ENCODE peak calls at places on chromosomes 3 and 15, in seven cellular contexts. B is body of pancreas, K is uterus, A is A549, Y is Peyer's patch, O is upper lobe of left lung, S is sigmoid colon. I is an unnamed sample.
A peak's percentile ranks its signal among the peaks of the same experiment; 100 is the strongest.

GRCh38 chr3:5264093-5264610 is 76.6 kb downstream of the EDEM1 start:
- DNase-seq in O (no peak), K (no peak), A (peak; percentile 11), S (no peak), B (no peak), Y (no peak), I (no peak)

GRCh38 chr3:162285252-162285651 is 788.6 kb downstream of the OTOL1 start:
- DNase-seq in S (no peak), A (no peak), K (no peak), B (no peak), O (no peak), Y (no peak), I (no peak)

GRCh38 chr3:134332344-134332743 is 41.9 kb downstream of the AMOTL2 start:
- DNase-seq in K (no peak), Y (no peak), O (no peak), S (no peak), B (no peak), A (peak; percentile 69), I (peak; percentile 44)

GRCh38 chr15:67691450-67691849 is 133.9 kb upstream of the SKOR1 start:
- DNase-seq in B (no peak), Y (no peak), A (no peak), O (no peak), K (no peak), S (no peak), I (no peak)

GRCh38 chr3:60086811-60087210 is 1037.0 kb upstream of the CFAP20DC start:
- DNase-seq in Y (no peak), B (no peak), K (no peak), S (no peak), A (no peak), O (no peak), I (no peak)

GRCh38 chr3:171684226-171684625 is 126.1 kb downstream of the PLD1 start:
- DNase-seq in O (no peak), S (no peak), Y (no peak), K (no peak), B (no peak), A (no peak), I (no peak)

GRCh38 chr3:71702131-71703024 is 22.8 kb downstream of the EIF4E3 start:
- DNase-seq in A (no peak), B (no peak), S (no peak), Y (no peak), O (no peak), K (no peak), I (no peak)

GRCh38 chr3:11551019-11551418 is 92.7 kb downstream of the VGLL4 start:
- DNase-seq in S (peak; percentile 49), A (no peak), K (no peak), B (no peak), O (no peak), Y (no peak), I (peak; percentile 81)

GRCh38 chr3:108820586-108820985 is 2.0 kb upstream of the TRAT1 start:
- DNase-seq in Y (no peak), B (no peak), K (no peak), S (no peak), O (no peak), A (no peak), I (no peak)

GRCh38 chr3:162141232-162141631 is 644.6 kb downstream of the OTOL1 start:
- DNase-seq in K (no peak), B (no peak), S (no peak), A (no peak), Y (no peak), O (no peak), I (no peak)

GRCh38 chr3:36890261-36890660 is 54.6 kb downstream of the TRANK1 start:
- DNase-seq in A (no peak), O (no peak), S (no peak), B (no peak), Y (no peak), K (no peak), I (no peak)

GRCh38 chr3:188950832-188951489 is 220.8 kb upstream of the TPRG1 start:
- DNase-seq in Y (no peak), A (peak; percentile 92), O (no peak), S (peak; percentile 94), B (peak; percentile 81), K (peak; percentile 92), I (peak; percentile 87)

GRCh38 chr15:65110676-65111292 is 4.2 kb downstream of the UBAP1L start:
- DNase-seq in S (no peak), Y (no peak), B (no peak), O (no peak), K (no peak), A (no peak), I (no peak)

GRCh38 chr3:111173328-111173900 is 101.8 kb downstream of the NECTIN3 start:
- DNase-seq in A (no peak), S (no peak), B (no peak), Y (no peak), K (no peak), O (no peak), I (no peak)

GRCh38 chr3:131543714-131544113 is 40.9 kb upstream of the MRPL3 start:
- DNase-seq in S (peak; percentile 84), K (peak; percentile 63), O (no peak), B (peak; percentile 84), A (peak; percentile 73), Y (peak; percentile 17), I (no peak)

GRCh38 chr15:74587924-74588323 is 27.7 kb upstream of the CLK3 start:
- DNase-seq in O (no peak), K (no peak), A (no peak), Y (no peak), S (no peak), B (no peak), I (no peak)

GRCh38 chr15:57647791-57648130 is 56.1 kb downstream of the MYZAP start:
- DNase-seq in K (no peak), B (peak; percentile 47), O (no peak), S (no peak), Y (no peak), A (no peak), I (no peak)
- H3K27ac ChIP-seq in K (no peak overlapping the region), B (peak overlapping the region; percentile 43), O (no peak overlapping the region), S (no peak overlapping the region), Y (no peak overlapping the region), A (no peak overlapping the region), I (peak overlapping the region; percentile 46)

GRCh38 chr15:72682772-72683171 is 3.2 kb downstream of the HIGD2B start:
- DNase-seq in K (no peak), A (no peak), B (no peak), O (no peak), S (no peak), Y (no peak), I (no peak)

GRCh38 chr15:72688697-72689096 is 2.7 kb downstream of the BBS4 start:
- DNase-seq in S (no peak), A (no peak), Y (no peak), O (no peak), B (no peak), K (no peak), I (no peak)

GRCh38 chr15:72685301-72685924 is 569 bp downstream of the HIGD2B start:
- DNase-seq in A (no peak), S (no peak), Y (no peak), B (no peak), K (no peak), O (no peak), I (no peak)

GRCh38 chr15:72690938-72691337 is 4.9 kb downstream of the BBS4 start:
- DNase-seq in Y (no peak), S (no peak), A (no peak), B (no peak), O (no peak), K (no peak), I (no peak)

DNA sequence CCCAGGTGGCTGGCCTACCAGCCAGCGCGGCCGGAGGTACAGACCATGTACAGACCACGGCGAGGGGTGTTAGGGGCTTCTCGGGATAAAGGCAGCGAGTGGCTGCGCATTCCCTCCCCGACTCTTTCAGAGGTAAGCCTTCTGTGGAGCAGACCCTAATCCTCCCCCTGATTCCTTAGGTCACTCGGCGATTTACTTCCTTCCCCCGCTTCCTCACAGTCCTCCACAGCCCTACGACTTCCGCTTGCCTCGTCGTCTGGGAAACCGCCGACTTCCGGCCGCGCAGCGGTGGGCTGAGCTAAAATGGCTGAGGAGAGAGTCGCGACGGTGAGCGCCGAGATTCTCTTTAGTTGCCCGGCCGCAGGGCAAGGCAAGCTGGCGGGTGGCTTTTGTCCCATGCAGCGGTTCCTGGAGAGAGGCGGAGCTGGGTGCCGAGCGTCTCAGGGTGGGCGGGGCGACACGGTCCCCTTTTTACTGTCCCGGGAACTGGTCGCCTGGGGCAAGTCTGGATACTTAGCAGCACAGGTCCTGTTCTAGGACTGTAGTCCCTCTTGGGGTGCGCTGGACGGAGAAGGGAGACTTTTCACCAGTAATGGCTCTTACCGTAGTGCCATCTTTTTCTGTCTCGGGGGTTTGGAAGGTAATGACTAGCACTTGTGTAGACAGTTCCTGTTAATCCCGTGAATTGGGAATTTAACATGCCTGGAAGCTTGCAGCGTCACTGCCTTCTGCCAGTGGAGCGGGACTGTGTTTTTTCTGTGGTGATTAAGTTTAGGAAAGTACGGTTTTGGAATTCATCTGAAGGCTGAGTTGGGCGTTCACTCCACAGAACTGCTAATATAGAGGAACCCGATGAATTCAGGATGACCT is at the start of the genes BBS4 and HIGD2B:
- DNase-seq in K (peak; percentile 76), S (peak; percentile 90), Y (peak; percentile 85), B (peak; percentile 89), A (peak; percentile 96), O (peak; percentile 96), I (peak; percentile 93)
- TF ChIP-seq POLR2A in K (peak; percentile 66), S (peak; percentile 58), Y (peak; percentile 51), B (peak; percentile 94), A (peak; percentile 86), O (peak; percentile 85), I (peak; percentile 81)

DNA sequence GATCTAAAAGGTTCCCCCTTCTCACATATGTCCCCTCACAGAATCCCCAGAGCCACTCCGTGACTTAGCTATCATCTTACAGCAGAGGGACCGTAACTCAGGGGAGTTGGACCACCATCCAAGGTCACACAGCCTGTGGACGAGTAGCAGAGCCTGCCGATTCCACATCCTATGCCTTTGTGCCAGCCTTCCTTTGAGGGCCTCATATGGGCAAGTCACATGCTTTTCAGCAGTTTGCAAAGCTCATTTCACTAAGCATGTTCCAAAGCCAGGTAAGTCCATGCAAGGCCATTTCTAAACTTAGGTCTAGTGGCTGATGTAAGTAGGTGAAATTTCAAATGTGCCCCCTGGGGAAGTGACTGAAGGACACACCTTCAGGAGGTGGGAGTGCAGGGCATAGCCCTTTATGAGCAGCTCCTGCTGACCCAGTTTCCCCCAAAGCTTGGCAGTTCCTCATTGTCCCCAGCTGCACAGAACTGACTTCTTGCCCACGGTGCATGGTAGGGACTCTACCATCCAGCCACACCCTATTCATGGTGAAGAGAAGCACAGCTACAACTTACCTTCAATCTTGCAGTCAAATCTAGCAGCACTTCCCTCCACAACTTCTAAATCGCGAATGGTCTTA is 33.3 kb upstream of the HACD2 start:
- DNase-seq in O (no peak), S (no peak), A (no peak), B (no peak), K (no peak), Y (no peak), I (no peak)
- H3K27ac ChIP-seq in O (peak overlapping the region; percentile 1), S (peak overlapping the region; percentile 95), A (peak overlapping the region; percentile 28), B (no peak overlapping the region), K (peak overlapping the region; percentile 84), Y (no peak overlapping the region), I (no peak overlapping the region)

DNA sequence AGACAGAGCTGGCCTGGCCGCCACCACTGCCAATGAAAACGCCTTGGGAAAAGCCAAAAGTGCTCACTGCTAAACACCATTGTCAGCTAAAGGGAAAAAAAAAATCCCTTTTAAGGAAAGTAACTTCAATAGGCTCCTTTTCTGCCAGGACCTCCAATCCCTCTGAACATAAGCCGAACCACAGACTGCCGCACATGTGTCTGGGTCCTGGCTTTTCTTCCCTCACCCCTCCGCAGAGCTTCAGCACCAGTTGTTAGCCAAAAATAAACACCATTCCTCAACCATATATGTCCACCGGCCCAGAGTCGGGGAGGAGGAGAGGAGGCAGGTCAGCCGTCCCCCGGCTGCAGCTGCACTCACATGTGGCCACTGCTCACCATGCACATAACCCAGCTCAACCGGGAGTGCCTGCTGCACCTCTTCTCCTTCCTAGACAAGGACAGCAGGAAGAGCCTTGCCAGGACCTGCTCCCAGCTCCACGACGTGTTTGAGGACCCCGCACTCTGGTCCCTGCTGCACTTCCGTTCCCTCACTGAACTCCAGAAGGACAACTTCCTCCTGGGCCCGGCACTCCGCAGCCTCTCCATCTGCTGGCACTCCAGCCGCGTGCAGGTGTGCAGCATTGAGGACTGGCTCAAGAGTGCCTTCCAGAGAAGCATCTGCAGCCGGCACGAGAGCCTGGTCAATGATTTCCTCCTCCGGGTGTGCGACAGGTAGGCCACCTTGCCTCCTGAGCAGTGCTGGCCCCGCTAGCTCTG is at the start of gene FBXL22:
- DNase-seq in K (peak; percentile 76), O (peak; percentile 64), Y (no peak), B (no peak), S (peak; percentile 90), A (no peak), I (no peak)
- TF ChIP-seq POLR2A in K (no peak), O (no peak), Y (no peak), B (no peak), S (peak; percentile 73), A (no peak), I (no peak)